ENCODE peak calls at places on chromosome 5, in seven cellular contexts. M is PC-3, Q is fibroblast of lung, K is HCT116, J is MM.1S, Z is neural progenitor cell, C is H9. I is an unnamed sample.

GRCh38 chr5:34722183-34722582 is 66.1 kb downstream of the RAI14 start:
- DNase-seq in M (no peak), Q (no peak), K (no peak), J (no peak), Z (no peak), C (no peak), I (no peak)

GRCh38 chr5:57896596-57896995 is 414.0 kb upstream of the ACTBL2 start:
- DNase-seq in M (peak; percentile 3), Q (peak; percentile 37), K (no peak), J (no peak), Z (no peak), C (no peak), I (no peak)

GRCh38 chr5:146130440-146131045 is 25.2 kb upstream of the PLAC8L1 start:
- DNase-seq in M (peak; percentile 56), Q (peak; percentile 65), K (no peak), J (peak; percentile 22), Z (peak; percentile 33), C (no peak), I (peak; percentile 28)

GRCh38 chr5:131659290-131659689 is 24.3 kb upstream of the RAPGEF6 start:
- DNase-seq in M (no peak), Q (no peak), K (no peak), J (no peak), Z (no peak), C (no peak), I (no peak)

GRCh38 chr5:75640395-75640794 is 29.1 kb downstream of the ANKDD1B start:
- DNase-seq in M (peak; percentile 71), Q (peak; percentile 49), K (peak; percentile 4), J (no peak), Z (no peak), C (no peak), I (peak; percentile 83)

GRCh38 chr5:79924936-79925893 is 65.8 kb downstream of the MTX3 start:
- DNase-seq in M (peak; percentile 43), Q (peak; percentile 53), K (no peak), J (peak; percentile 17), Z (peak; percentile 65), C (peak; percentile 41), I (no peak)

GRCh38 chr5:71537681-71538080 is 49.5 kb upstream of the MCCC2 start:
- DNase-seq in M (no peak), Q (no peak), K (no peak), J (no peak), Z (peak; percentile 18), C (no peak), I (no peak)

GRCh38 chr5:62431735-62432617 is 19.4 kb downstream of the IPO11 start:
- DNase-seq in M (no peak), Q (peak; percentile 45), K (no peak), J (no peak), Z (no peak), C (no peak), I (no peak)

GRCh38 chr5:150779397-150780179 is 1.0 kb downstream of the SMIM3 start:
- DNase-seq in M (no peak), Q (peak; percentile 57), K (no peak), J (no peak), Z (no peak), C (peak; percentile 93), I (no peak)

GRCh38 chr5:80246995-80247729 is 8.7 kb downstream of the SERINC5 start:
- DNase-seq in M (peak; percentile 76), Q (peak; percentile 85), K (peak; percentile 83), J (peak; percentile 62), Z (peak; percentile 82), C (peak; percentile 82), I (peak; percentile 87)

GRCh38 chr5:177538876-177539275 is 15.5 kb downstream of the FAM193B start:
- DNase-seq in M (no peak), Q (no peak), K (no peak), J (no peak), Z (no peak), C (no peak), I (no peak)

GRCh38 chr5:177537389-177538361 is 16.7 kb downstream of the FAM193B start:
- DNase-seq in M (peak; percentile 51), Q (peak; percentile 29), K (no peak), J (no peak), Z (no peak), C (no peak), I (peak; percentile 50)

GRCh38 chr5:177536386-177536785 is 18.0 kb downstream of the FAM193B start:
- DNase-seq in M (no peak), Q (no peak), K (no peak), J (no peak), Z (no peak), C (no peak), I (no peak)

GRCh38 chr5:177540438-177540837 is 13.9 kb downstream of the FAM193B start:
- DNase-seq in M (no peak), Q (no peak), K (no peak), J (no peak), Z (no peak), C (no peak), I (no peak)

DNA sequence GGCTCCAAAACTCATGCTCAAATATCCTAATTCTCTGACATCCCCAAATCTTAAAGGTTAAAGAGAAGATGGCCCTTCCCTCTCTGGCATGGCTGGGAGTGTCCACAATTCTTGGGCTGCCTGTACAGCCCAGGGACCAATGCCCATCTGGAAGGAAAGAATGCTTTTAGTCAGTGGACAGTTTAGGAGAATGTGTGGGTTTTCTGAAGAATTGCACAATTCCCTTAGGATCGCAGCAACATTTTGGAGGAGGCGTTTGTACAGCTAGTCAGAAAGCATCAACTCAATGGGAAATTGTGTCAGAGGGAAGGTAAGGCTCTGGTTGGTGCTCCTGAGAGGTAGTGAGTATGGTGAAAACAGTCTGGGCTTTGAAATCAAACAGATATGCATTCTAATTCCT is 15.0 kb downstream of the FAM193B start:
- DNase-seq in M (no peak), Q (no peak), K (no peak), J (no peak), Z (no peak), C (no peak), I (no peak)
- H3K27ac ChIP-seq in M (no peak overlapping the region), Q (peak overlapping the region; percentile 25), K (no peak overlapping the region), J (no peak overlapping the region), Z (no peak overlapping the region), C (no peak overlapping the region), I (no peak overlapping the region)

DNA sequence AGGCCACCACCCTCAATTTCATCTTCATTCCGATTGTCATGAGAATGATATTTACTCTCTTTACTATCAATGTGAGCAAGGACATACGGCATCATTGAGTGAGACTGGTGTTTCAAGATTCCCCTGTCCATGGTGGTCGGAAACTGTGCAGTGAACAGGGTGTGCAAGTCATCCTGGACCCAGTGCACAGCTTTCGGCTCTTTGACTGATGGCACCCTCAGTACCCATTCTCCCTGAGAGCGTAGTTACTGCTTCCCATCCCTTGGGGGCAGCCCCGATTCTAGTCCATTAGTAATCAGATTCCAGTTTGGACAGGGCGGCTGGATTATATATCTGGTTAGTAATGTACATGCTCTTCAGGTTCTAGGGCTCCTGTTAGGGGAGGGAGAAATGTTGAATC is 61.7 kb upstream of the SUB1 start:
- DNase-seq in M (peak; percentile 31), Q (no peak), K (no peak), J (no peak), Z (no peak), C (no peak), I (no peak)
- TF ChIP-seq CTCF in M (peak; percentile 13), Q (no peak), K (peak; percentile 49), J (peak; percentile 21), Z (no peak), C (peak; percentile 43), I (peak; percentile 5)

GRCh38 chr5:98106116-98107088 is 667.1 kb upstream of the RGMB start:
- DNase-seq in M (no peak), Q (peak; percentile 87), K (no peak), J (no peak), Z (no peak), C (no peak), I (peak; percentile 42)
- H3K9ac ChIP-seq in M (peak overlapping the region; percentile 87), Q (no peak overlapping the region), K (no peak overlapping the region), J (no peak overlapping the region), Z (no peak overlapping the region), C (no peak overlapping the region), I (no peak overlapping the region)

GRCh38 chr5:124649548-124650501 is 96.6 kb downstream of the ZNF608 start:
- DNase-seq in M (peak; percentile 70), Q (peak; percentile 89), K (no peak), J (peak; percentile 99), Z (no peak), C (no peak), I (peak; percentile 98)
- H3K27ac ChIP-seq in M (peak overlapping the region; percentile 10), Q (peak overlapping the region; percentile 47), K (no peak overlapping the region), J (peak overlapping the region; percentile 96), Z (peak overlapping the region; percentile 4), C (no peak overlapping the region), I (peak overlapping the region; percentile 92)

I was measured in endothelial cell of umbilical vein.